ENCODE peak calls at places on chromosomes 2 and 18, in six cellular contexts. I, M, K, Q, W and V are unnamed samples.

GRCh38 chr18:22914633-22915032 is 18.5 kb upstream of the RBBP8 start:
- DNase-seq in W (no peak), I (no peak), Q (no peak), M (no peak), K (no peak), V (no peak)

GRCh38 chr2:205657579-205657978 is 24.7 kb upstream of the NRP2 start:
- DNase-seq in I (no peak), M (peak), K (no peak), W (no peak), Q (no peak), V (peak)

GRCh38 chr18:35616664-35617423 is 35.3 kb downstream of the GALNT1 start:
- DNase-seq in W (peak), M (peak), Q (no peak), I (no peak), K (no peak), V (peak)

GRCh38 chr2:71559080-71559827 is 105.9 kb downstream of the DYSF start:
- DNase-seq in W (no peak), M (no peak), I (no peak), K (no peak), Q (no peak), V (no peak)

GRCh38 chr2:164739966-164740365 is 101.7 kb downstream of the COBLL1 start:
- DNase-seq in K (no peak), W (no peak), M (peak), Q (no peak), I (no peak), V (peak)

GRCh38 chr2:210480079-210480478 is 3.5 kb upstream of the LANCL1 start:
- DNase-seq in W (no peak), M (no peak), K (no peak), Q (no peak), I (no peak), V (no peak)

GRCh38 chr2:2877427-2877826 is 500.2 kb downstream of the EIPR1 start:
- DNase-seq in I (no peak), K (no peak), M (no peak), Q (no peak), W (no peak), V (no peak)

GRCh38 chr2:57877811-57878572 is 168.6 kb upstream of the VRK2 start:
- DNase-seq in I (no peak), K (no peak), W (no peak), M (no peak), Q (no peak), V (no peak)

GRCh38 chr2:135052997-135053474 is 944 bp downstream of the RAB3GAP1 start:
- DNase-seq in Q (no peak), I (no peak), M (no peak), K (no peak), W (no peak), V (no peak)

GRCh38 chr2:99707592-99707991 is 217.8 kb upstream of the REV1 start:
- DNase-seq in K (no peak), M (peak), Q (no peak), I (no peak), W (no peak), V (no peak)

GRCh38 chr2:12081481-12082210 is 335.2 kb downstream of the LPIN1 start:
- DNase-seq in M (peak), W (no peak), I (no peak), K (no peak), Q (no peak), V (no peak)

GRCh38 chr2:22999951-23000350 is 385.0 kb upstream of the KLHL29 start:
- DNase-seq in W (no peak), M (peak), I (no peak), K (no peak), Q (no peak), V (peak)

GRCh38 chr2:205405752-205406151 is 276.5 kb upstream of the NRP2 start:
- DNase-seq in Q (no peak), M (peak), I (no peak), K (no peak), W (peak), V (peak)

GRCh38 chr2:67839242-67839641 is 223.6 kb downstream of the C1D start:
- DNase-seq in W (no peak), Q (no peak), I (no peak), M (no peak), K (no peak), V (no peak)

GRCh38 chr18:8091042-8091441 is 518.2 kb upstream of the RAB12 start:
- DNase-seq in Q (no peak), I (no peak), W (no peak), K (no peak), M (peak), V (peak)

GRCh38 chr2:59427980-59428379 is 1125.5 kb downstream of the BCL11A start:
- DNase-seq in M (no peak), I (no peak), Q (no peak), W (no peak), K (no peak), V (no peak)

GRCh38 chr18:45775241-45775676 is 50.2 kb upstream of the SIGLEC15 start:
- DNase-seq in Q (no peak), K (no peak), I (peak), W (no peak), M (peak), V (no peak)